ENCODE peak calls at places on chromosomes 4 and X, in six cellular contexts. L is occipital lobe, S is A549, J is caudate nucleus, D is cardiac muscle cell, Y is fibroblast of the conjunctiva. C is an unnamed sample.

GRCh38 chr4:169848018-169848417 is 90.3 kb upstream of the HPF1 start:
- DNase-seq in L (no peak), Y (no peak), D (no peak), S (no peak), J (no peak), C (no peak)

GRCh38 chrX:40434947-40435346 is 145.8 kb upstream of the ATP6AP2 start:
- DNase-seq in Y (no peak), L (peak), J (peak), S (no peak), D (peak), C (no peak)

GRCh38 chr4:91031761-91032160 is 904.6 kb downstream of the CCSER1 start:
- DNase-seq in D (no peak), J (no peak), S (no peak), Y (no peak), L (no peak), C (no peak)

GRCh38 chr4:110249687-110250387 is 51.4 kb upstream of the ELOVL6 start:
- DNase-seq in S (no peak), L (no peak), J (no peak), D (no peak), Y (no peak), C (no peak)

GRCh38 chr4:17500574-17500973 is 11.3 kb downstream of the QDPR start:
- DNase-seq in D (no peak), S (no peak), Y (no peak), L (no peak), J (no peak), C (no peak)

GRCh38 chrX:45385767-45386166 is 185.1 kb upstream of the DIPK2B start:
- DNase-seq in Y (no peak), S (no peak), D (no peak), L (no peak), J (no peak), C (no peak)

GRCh38 chr4:85498068-85498733 is 23.3 kb downstream of the ARHGAP24 start:
- DNase-seq in S (peak), Y (no peak), L (no peak), D (peak), J (no peak), C (no peak)

GRCh38 chr4:99649208-99649607 is 8.4 kb downstream of the C4orf54 start:
- DNase-seq in D (no peak), Y (no peak), J (no peak), L (no peak), S (no peak), C (no peak)

GRCh38 chrX:119698835-119699234 is 5.9 kb upstream of the SEPTIN6 start:
- DNase-seq in J (no peak), S (peak), Y (peak), D (peak), L (no peak), C (no peak)

GRCh38 chr4:35250771-35251170 is 993.5 kb downstream of the ARAP2 start:
- DNase-seq in S (no peak), Y (no peak), D (no peak), J (no peak), L (no peak), C (no peak)

GRCh38 chr4:54254116-54254914 is 25.2 kb downstream of the PDGFRA start:
- DNase-seq in J (no peak), D (no peak), Y (no peak), L (no peak), S (no peak), C (no peak)

GRCh38 chr4:105092356-105092755 is 54.3 kb upstream of the TET2 start:
- DNase-seq in J (no peak), D (peak), Y (peak), L (no peak), S (no peak), C (no peak)

GRCh38 chr4:48081196-48081595 is 52.9 kb downstream of the TXK start:
- DNase-seq in S (no peak), J (no peak), L (no peak), Y (no peak), D (peak), C (no peak)

GRCh38 chr4:148998719-148999118 is 556.5 kb upstream of the NR3C2 start:
- DNase-seq in Y (no peak), L (no peak), S (peak), D (peak), J (no peak), C (no peak)

GRCh38 chr4:10006604-10007435 is 14.5 kb downstream of the SLC2A9 start:
- DNase-seq in S (peak), D (peak), L (no peak), J (no peak), Y (no peak), C (no peak)

GRCh38 chrX:118975831-118976598 is 1.6 kb downstream of the LONRF3 start:
- DNase-seq in D (peak), Y (no peak), J (peak), L (peak), S (peak), C (no peak)

GRCh38 chr4:15714616-15715015 is 11.8 kb downstream of the BST1 start:
- DNase-seq in S (no peak), J (no peak), Y (no peak), L (no peak), D (peak), C (no peak)

GRCh38 chr4:84730375-84730774 is 147.4 kb downstream of the CDS1 start:
- DNase-seq in S (no peak), J (no peak), L (no peak), D (no peak), Y (no peak), C (no peak)

GRCh38 chr4:52704133-52704532 is 45.0 kb upstream of the USP46 start:
- DNase-seq in Y (no peak), D (peak), L (no peak), J (no peak), S (no peak), C (no peak)

GRCh38 chrX:154136627-154137161 is 7.3 kb upstream of the OPN1LW start:
- DNase-seq in J (peak), L (no peak), D (peak), Y (no peak), S (peak), C (peak)

GRCh38 chr4:41507292-41507933 is 30.5 kb upstream of the LIMCH1 start:
- DNase-seq in S (peak), J (no peak), D (peak), L (no peak), Y (no peak), C (no peak)

GRCh38 chrX:41180194-41180902 is 95.1 kb downstream of the USP9X start:
- DNase-seq in S (peak), Y (peak), J (no peak), D (peak), L (peak), C (no peak)

GRCh38 chr4:69224891-69225290 is 10.3 kb upstream of the UGT2B11 start:
- DNase-seq in J (no peak), S (no peak), Y (no peak), L (no peak), D (no peak), C (no peak)

GRCh38 chr4:174631901-174632758 is 109.8 kb upstream of the HPGD start:
- DNase-seq in J (no peak), L (no peak), D (peak), S (peak), Y (peak), C (peak)

GRCh38 chrX:373641-374471 is 12.9 kb downstream of the PPP2R3B start:
- DNase-seq in Y (no peak), L (no peak), D (peak), S (peak), J (no peak), C (no peak)

GRCh38 chr4:178136736-178137345 is 694.6 kb upstream of the AGA start:
- DNase-seq in S (no peak), J (no peak), L (no peak), D (no peak), Y (no peak), C (no peak)

GRCh38 chrX:19343085-19343461 is 654 bp upstream of the PDHA1 start:
- DNase-seq in L (no peak), D (no peak), S (no peak), Y (no peak), J (no peak), C (no peak)

GRCh38 chrX:22351966-22352365 is 79.3 kb downstream of the CBLL2 start:
- DNase-seq in Y (no peak), L (no peak), S (no peak), J (no peak), D (no peak), C (no peak)

GRCh38 chrX:2145672-2146412 is 354.9 kb downstream of the DHRSX start:
- DNase-seq in D (no peak), Y (no peak), J (no peak), S (no peak), L (peak), C (no peak)

GRCh38 chrX:153226344-153227190 is 47.5 kb downstream of the MAGEA1 start:
- DNase-seq in J (no peak), L (no peak), S (peak), Y (peak), D (peak), C (no peak)

GRCh38 chr4:109378076-109378475 is 55.5 kb upstream of the SEC24B start:
- DNase-seq in J (no peak), Y (no peak), D (no peak), S (no peak), L (no peak), C (no peak)

GRCh38 chr4:127015616-127016015 is 617.1 kb upstream of the INTU start:
- DNase-seq in Y (no peak), L (peak), D (no peak), S (no peak), J (no peak), C (no peak)

GRCh38 chr4:10732235-10732975 is 47.8 kb upstream of the CLNK start:
- DNase-seq in D (no peak), L (no peak), Y (no peak), S (no peak), J (no peak), C (no peak)

GRCh38 chr4:1741208-1741607 is 19.9 kb downstream of the TACC3 start:
- DNase-seq in L (no peak), D (no peak), S (no peak), Y (no peak), J (no peak), C (no peak)

GRCh38 chr4:48780867-48781219 is 764 bp upstream of the FRYL start:
- DNase-seq in S (no peak), J (peak), Y (peak), L (no peak), D (peak), C (no peak)

GRCh38 chrX:149036086-149036485 is 469.0 kb downstream of the IDS start:
- DNase-seq in D (peak), J (no peak), L (no peak), Y (no peak), S (no peak), C (no peak)

GRCh38 chr4:8108261-8108660 is 50.4 kb downstream of the ABLIM2 start:
- DNase-seq in D (no peak), Y (no peak), L (no peak), S (no peak), J (no peak), C (no peak)

C was measured in GM19239.